ENCODE peak calls at places on chromosomes 11 and 22, in eight cellular contexts. H, D, M, C, Z, N, X and G are unnamed samples.

GRCh38 chr11:5931061-5931460 is 11.0 kb upstream of the OR56A3 start:
- DNase-seq in H (no peak), D (no peak), M (no peak), C (no peak), Z (no peak), N (peak; percentile 58), X (no peak), G (no peak)

GRCh38 chr11:2726964-2727363 is 27.2 kb upstream of the KCNQ1OT1 start:
- DNase-seq in H (no peak), D (no peak), M (no peak), C (no peak), Z (no peak), N (no peak), X (no peak), G (no peak)

GRCh38 chr11:5092821-5093585 is 23.6 kb downstream of the OR52E1 start:
- DNase-seq in H (no peak), D (peak; percentile 44), M (no peak), C (no peak), Z (no peak), N (peak; percentile 15), X (no peak), G (no peak)

GRCh38 chr22:49203091-49203862 is 624.4 kb downstream of the BRD1 start:
- DNase-seq in H (peak; percentile 2), D (no peak), M (no peak), C (peak; percentile 15), Z (no peak), N (peak; percentile 36), X (no peak), G (peak; percentile 41)

GRCh38 chr11:1106387-1106786 is 31.7 kb downstream of the MUC2 start:
- DNase-seq in H (no peak), D (no peak), M (no peak), C (no peak), Z (no peak), N (no peak), X (no peak), G (no peak)

GRCh38 chr11:11163256-11163655 is 189.8 kb downstream of the CSNK2A3 start:
- DNase-seq in H (no peak), D (peak; percentile 12), M (no peak), C (no peak), Z (no peak), N (peak; percentile 51), X (no peak), G (no peak)

GRCh38 chr11:34826384-34826726 is 89.8 kb downstream of the APIP start:
- DNase-seq in H (no peak), D (no peak), M (no peak), C (no peak), Z (no peak), N (no peak), X (no peak), G (no peak)

GRCh38 chr11:60125962-60126585 is 37.6 kb downstream of the MS4A2 start:
- DNase-seq in H (no peak), D (no peak), M (no peak), C (no peak), Z (no peak), N (no peak), X (no peak), G (no peak)

GRCh38 chr11:9315078-9315688 is 790 bp upstream of the TMEM41B start:
- DNase-seq in H (peak; percentile 24), D (peak; percentile 15), M (peak; percentile 18), C (no peak), Z (peak; percentile 22), N (peak; percentile 2), X (no peak), G (peak; percentile 79)

GRCh38 chr11:85472953-85473352 is 154.2 kb downstream of the DLG2 start:
- DNase-seq in H (no peak), D (no peak), M (no peak), C (no peak), Z (no peak), N (no peak), X (no peak), G (peak; percentile 62)

GRCh38 chr11:119797736-119798135 is 68.7 kb upstream of the NECTIN1 start:
- DNase-seq in H (no peak), D (no peak), M (no peak), C (no peak), Z (no peak), N (no peak), X (no peak), G (peak; percentile 41)

GRCh38 chr11:45182902-45183301 is 36.5 kb downstream of the PRDM11 start:
- DNase-seq in H (peak; percentile 43), D (peak; percentile 47), M (no peak), C (no peak), Z (no peak), N (peak; percentile 91), X (no peak), G (no peak)

GRCh38 chr11:59456661-59457060 is at the start of gene OR4D6:
- DNase-seq in H (no peak), D (no peak), M (no peak), C (no peak), Z (no peak), N (no peak), X (no peak), G (no peak)

GRCh38 chr11:21736404-21736803 is 456.5 kb upstream of the ANO5 start:
- DNase-seq in H (no peak), D (no peak), M (no peak), C (no peak), Z (no peak), N (no peak), X (no peak), G (no peak)

GRCh38 chr11:107102692-107103463 is 84.6 kb upstream of the GUCY1A2 start:
- DNase-seq in H (no peak), D (no peak), M (no peak), C (no peak), Z (no peak), N (no peak), X (no peak), G (no peak)

GRCh38 chr11:567036-567628 is 6.4 kb downstream of the RASSF7 start:
- DNase-seq in H (no peak), D (no peak), M (peak; percentile 5), C (no peak), Z (no peak), N (peak; percentile 87), X (no peak), G (peak; percentile 78)

GRCh38 chr11:35282226-35282882 is 137.0 kb downstream of the SLC1A2 start:
- DNase-seq in H (no peak), D (peak; percentile 83), M (no peak), C (no peak), Z (peak; percentile 40), N (peak; percentile 73), X (peak; percentile 45), G (no peak)

GRCh38 chr11:103494491-103494890 is 385.3 kb downstream of the DYNC2H1 start:
- DNase-seq in H (no peak), D (peak; percentile 61), M (no peak), C (no peak), Z (no peak), N (no peak), X (no peak), G (no peak)

GRCh38 chr11:12278766-12279671 is 98.4 kb upstream of the PARVA start:
- DNase-seq in H (no peak), D (no peak), M (no peak), C (no peak), Z (no peak), N (peak; percentile 31), X (no peak), G (no peak)

GRCh38 chr11:78645226-78646202 is 70.8 kb upstream of the NARS2 start:
- DNase-seq in H (peak; percentile 81), D (peak; percentile 70), M (peak; percentile 58), C (peak; percentile 53), Z (peak; percentile 70), N (no peak), X (peak; percentile 48), G (peak; percentile 82)

DNA sequence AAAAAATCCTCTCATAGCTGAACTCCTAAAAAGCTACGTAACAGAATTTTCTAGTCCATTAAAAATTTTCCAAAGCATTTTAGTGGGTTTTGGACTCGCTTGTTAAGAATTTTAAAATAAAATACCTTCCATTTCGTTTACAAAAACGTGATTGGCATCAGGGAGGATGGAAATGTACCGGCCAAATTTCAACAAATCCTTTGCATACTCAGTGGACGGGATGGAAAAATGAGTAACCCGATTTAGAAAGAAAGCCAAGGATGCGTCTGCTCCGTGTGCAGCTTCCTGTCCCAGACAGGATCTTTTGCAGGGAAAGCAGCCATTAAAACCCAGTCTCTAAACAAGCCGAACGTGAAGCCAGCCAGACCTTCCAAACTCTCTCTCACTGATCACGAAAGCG is 15.6 kb downstream of the TMEM184B start:
- DNase-seq in H (no peak), D (peak; percentile 87), M (no peak), C (no peak), Z (peak; percentile 65), N (peak; percentile 94), X (peak; percentile 46), G (no peak)
- H3K4me3 ChIP-seq in H (no peak overlapping the region), D (peak overlapping the region; percentile 17), M (no peak overlapping the region), C (peak overlapping the region; percentile 30), Z (no peak overlapping the region), N (peak overlapping the region; percentile 12), X (peak overlapping the region; percentile 37), G (peak overlapping the region; percentile 10)

GRCh38 chr11:93407777-93408401 is 77.3 kb downstream of the DEUP1 start:
- DNase-seq in H (no peak), D (peak; percentile 53), M (no peak), C (no peak), Z (no peak), N (no peak), X (no peak), G (no peak)

DNA sequence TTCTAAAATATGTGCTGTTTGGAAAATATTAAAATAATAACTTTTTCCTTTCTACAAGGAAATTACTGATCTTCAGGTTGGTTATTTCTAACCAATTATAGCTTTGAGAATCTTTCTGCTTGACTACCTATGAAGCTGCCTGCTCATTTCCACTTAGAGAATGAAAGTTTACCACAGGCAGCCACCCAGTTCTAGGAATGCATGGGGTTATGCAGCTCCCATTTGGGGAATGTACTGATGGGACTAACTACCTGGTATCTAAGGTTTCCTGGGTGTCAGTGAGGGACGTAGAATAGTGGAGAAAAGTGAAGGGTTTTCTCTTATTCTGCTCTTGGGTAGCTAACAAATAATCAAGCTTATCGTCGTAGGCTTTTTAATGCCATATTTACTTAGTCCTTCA is 73.4 kb downstream of the DEUP1 start:
- DNase-seq in H (no peak), D (no peak), M (no peak), C (no peak), Z (no peak), N (no peak), X (no peak), G (no peak)
- TF ChIP-seq CTCF in H (no peak), D (no peak), M (no peak), C (no peak), Z (no peak), N (no peak), X (no peak), G (no peak)

GRCh38 chr11:74731301-74732094 is at the start of gene CHRDL2:
- DNase-seq in H (peak; percentile 23), D (no peak), M (no peak), C (no peak), Z (no peak), N (peak; percentile 94), X (no peak), G (no peak)
- H3K4me3 ChIP-seq in H (no peak within 1 kb of the TSS), D (no peak within 1 kb of the TSS), M (no peak within 1 kb of the TSS), C (peak within 1 kb of the TSS; percentile 29), Z (peak within 1 kb of the TSS; percentile 2), N (peak within 1 kb of the TSS; percentile 55), X (peak within 1 kb of the TSS; percentile 48), G (peak within 1 kb of the TSS; percentile 57)

DNA sequence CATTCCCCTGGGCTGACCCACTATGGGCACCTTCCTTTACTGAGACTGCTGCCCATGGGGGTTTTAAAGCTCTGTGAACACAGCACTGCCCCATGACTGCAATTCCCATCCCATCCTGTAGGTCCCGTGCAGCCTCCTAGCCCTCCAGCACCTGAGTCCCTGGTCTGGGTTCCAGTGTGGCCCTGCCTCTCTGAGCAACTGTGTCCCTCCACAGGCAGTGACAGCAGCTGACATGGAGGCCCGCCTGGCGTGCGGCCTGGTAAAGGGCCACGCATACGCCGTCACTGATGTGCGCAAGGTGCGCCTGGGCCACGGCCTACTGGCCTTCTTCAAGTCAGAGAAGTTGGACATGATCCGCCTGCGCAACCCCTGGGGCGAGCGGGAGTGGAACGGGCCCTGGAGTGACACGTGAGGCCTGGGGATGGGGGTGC is 12.6 kb downstream of the OMP start:
- DNase-seq in H (no peak), D (no peak), M (no peak), C (no peak), Z (no peak), N (no peak), X (no peak), G (no peak)
- TF ChIP-seq CTCF in H (no peak), D (no peak), M (peak; percentile 27), C (no peak), Z (peak; percentile 30), N (peak; percentile 30), X (peak; percentile 14), G (no peak)